ENCODE peak calls at places on chromosomes 4 and X, in five cellular contexts. One of them, this sample, is unnamed.

GRCh38 chr4:85147481-85148076 is 181.1 kb upstream of the WDFY3 start:
- DNase-seq in activated CD8-positive, alpha-beta memory T cell treated with anti-CD3 and anti-CD28 coated beads, Interleukin-2, amount 50 U/mL, for 48 hours: no peak
- DNase-seq in occipital lobe: peak
- DNase-seq in AG09309: peak
- DNase-seq in kidney glomerular epithelial cell: peak
- DNase-seq in this sample: peak

GRCh38 chrX:108642273-108642628 is 94.1 kb downstream of the IRS4 start:
- DNase-seq in activated CD8-positive, alpha-beta memory T cell treated with anti-CD3 and anti-CD28 coated beads, Interleukin-2, amount 50 U/mL, for 48 hours: no peak
- DNase-seq in occipital lobe: no peak
- DNase-seq in AG09309: no peak
- DNase-seq in kidney glomerular epithelial cell: no peak
- DNase-seq in this sample: no peak

GRCh38 chr4:51942108-51942832 is 77.9 kb downstream of the LRRC66 start:
- DNase-seq in activated CD8-positive, alpha-beta memory T cell treated with anti-CD3 and anti-CD28 coated beads, Interleukin-2, amount 50 U/mL, for 48 hours: no peak
- DNase-seq in occipital lobe: no peak
- DNase-seq in AG09309: no peak
- DNase-seq in kidney glomerular epithelial cell: peak
- DNase-seq in this sample: no peak

GRCh38 chrX:32408389-32408788 is 803.0 kb downstream of the DMD start:
- DNase-seq in activated CD8-positive, alpha-beta memory T cell treated with anti-CD3 and anti-CD28 coated beads, Interleukin-2, amount 50 U/mL, for 48 hours: no peak
- DNase-seq in occipital lobe: peak
- DNase-seq in AG09309: no peak
- DNase-seq in kidney glomerular epithelial cell: no peak
- DNase-seq in this sample: no peak

GRCh38 chr4:146545102-146545501 is 23.4 kb upstream of the SLC10A7 start:
- DNase-seq in activated CD8-positive, alpha-beta memory T cell treated with anti-CD3 and anti-CD28 coated beads, Interleukin-2, amount 50 U/mL, for 48 hours: no peak
- DNase-seq in occipital lobe: no peak
- DNase-seq in AG09309: no peak
- DNase-seq in kidney glomerular epithelial cell: no peak
- DNase-seq in this sample: no peak

GRCh38 chr4:181854142-181854541 is 389.1 kb upstream of the TENM3 start:
- DNase-seq in activated CD8-positive, alpha-beta memory T cell treated with anti-CD3 and anti-CD28 coated beads, Interleukin-2, amount 50 U/mL, for 48 hours: no peak
- DNase-seq in occipital lobe: no peak
- DNase-seq in AG09309: peak
- DNase-seq in kidney glomerular epithelial cell: no peak
- DNase-seq in this sample: no peak

GRCh38 chr4:88276952-88277710 is 7.2 kb downstream of the PPM1K start:
- DNase-seq in activated CD8-positive, alpha-beta memory T cell treated with anti-CD3 and anti-CD28 coated beads, Interleukin-2, amount 50 U/mL, for 48 hours: no peak
- DNase-seq in occipital lobe: no peak
- DNase-seq in AG09309: no peak
- DNase-seq in kidney glomerular epithelial cell: no peak
- DNase-seq in this sample: no peak

GRCh38 chr4:8760561-8760960 is 111.1 kb downstream of the HMX1 start:
- DNase-seq in activated CD8-positive, alpha-beta memory T cell treated with anti-CD3 and anti-CD28 coated beads, Interleukin-2, amount 50 U/mL, for 48 hours: no peak
- DNase-seq in occipital lobe: no peak
- DNase-seq in AG09309: no peak
- DNase-seq in kidney glomerular epithelial cell: no peak
- DNase-seq in this sample: no peak

GRCh38 chr4:137981277-137981676 is 260.9 kb downstream of the SLC7A11 start:
- DNase-seq in activated CD8-positive, alpha-beta memory T cell treated with anti-CD3 and anti-CD28 coated beads, Interleukin-2, amount 50 U/mL, for 48 hours: no peak
- DNase-seq in occipital lobe: no peak
- DNase-seq in AG09309: no peak
- DNase-seq in kidney glomerular epithelial cell: peak
- DNase-seq in this sample: no peak

GRCh38 chrX:48945517-48946348 is 11.7 kb downstream of the OTUD5 start:
- DNase-seq in activated CD8-positive, alpha-beta memory T cell treated with anti-CD3 and anti-CD28 coated beads, Interleukin-2, amount 50 U/mL, for 48 hours: no peak
- DNase-seq in occipital lobe: no peak
- DNase-seq in AG09309: no peak
- DNase-seq in kidney glomerular epithelial cell: peak
- DNase-seq in this sample: peak

GRCh38 chr4:181950372-181951127 is 292.7 kb upstream of the TENM3 start:
- DNase-seq in activated CD8-positive, alpha-beta memory T cell treated with anti-CD3 and anti-CD28 coated beads, Interleukin-2, amount 50 U/mL, for 48 hours: no peak
- DNase-seq in occipital lobe: no peak
- DNase-seq in AG09309: no peak
- DNase-seq in kidney glomerular epithelial cell: no peak
- DNase-seq in this sample: no peak